ENCODE peak calls at places on chromosome 19, in ten cellular contexts. K, F, G, T, V, X, O, Z, Y and W are unnamed samples.

GRCh38 chr19:28785961-28786360 is 427.0 kb downstream of the UQCRFS1 start:
- DNase-seq in Y (no peak), K (no peak), V (no peak), X (no peak), O (no peak), Z (no peak), T (no peak), F (no peak), G (no peak), W (no peak)

GRCh38 chr19:55620410-55620809 is 4.0 kb downstream of the ZNF784 start:
- DNase-seq in O (peak), Y (no peak), Z (no peak), V (no peak), X (no peak), G (no peak), F (no peak), K (no peak), T (no peak), W (no peak)

GRCh38 chr19:7988307-7988706 is 17.1 kb downstream of the ELAVL1 start:
- DNase-seq in G (no peak), X (no peak), T (no peak), F (no peak), V (no peak), Z (no peak), Y (no peak), K (no peak), O (no peak), W (no peak)

GRCh38 chr19:29040951-29041350 is 172.0 kb downstream of the UQCRFS1 start:
- DNase-seq in Y (no peak), X (no peak), O (no peak), F (no peak), V (no peak), K (no peak), Z (no peak), G (no peak), T (no peak), W (no peak)

GRCh38 chr19:56839665-56840451 is 668 bp downstream of the PEG3 start:
- DNase-seq in V (no peak), Z (no peak), G (no peak), O (peak), F (no peak), X (peak), Y (no peak), K (peak), T (no peak), W (peak)

GRCh38 chr19:38648789-38649304 is 1.4 kb downstream of the ACTN4 start:
- DNase-seq in X (no peak), Z (no peak), T (no peak), K (no peak), O (no peak), F (no peak), G (no peak), V (no peak), Y (no peak), W (no peak)

GRCh38 chr19:48681127-48681470 is 8.3 kb upstream of the NTN5 start:
- DNase-seq in K (no peak), F (no peak), Z (no peak), V (no peak), Y (no peak), X (no peak), O (peak), T (no peak), G (no peak), W (no peak)

GRCh38 chr19:57620673-57621348 is 6.8 kb downstream of the ZNF134 start:
- DNase-seq in V (no peak), G (no peak), F (no peak), Z (no peak), T (no peak), X (no peak), O (no peak), K (no peak), Y (no peak), W (no peak)

GRCh38 chr19:35222373-35223005 is 6.0 kb downstream of the FAM187B start:
- DNase-seq in F (no peak), V (no peak), O (no peak), Z (no peak), X (no peak), K (no peak), Y (no peak), G (no peak), T (no peak), W (no peak)